ENCODE peak calls at places on chromosomes 3 and 15, in six cellular contexts. One of them, this sample, is unnamed.

GRCh38 chr3:77038468-77038927 is 1.4 kb upstream of the ROBO2 start:
- DNase-seq in NB4: peak
- DNase-seq in tibial nerve: peak
- DNase-seq in activated CD8-positive, alpha-beta memory T cell treated with anti-CD3 and anti-CD28 coated beads, Interleukin-2, amount 50 U/mL, for 48 hours: peak
- DNase-seq in stimulated activated CD4-positive, alpha-beta T cell treated with anti-CD3 and anti-CD28 coated beads, Interleukin-1b, Interleukin-23, amount 100 ng/mL, for 24 hours: peak
- DNase-seq in HS-27A: peak
- DNase-seq in this sample: no peak

GRCh38 chr3:63847718-63848450 is 15.7 kb downstream of the THOC7 start:
- DNase-seq in NB4: no peak
- DNase-seq in tibial nerve: no peak
- DNase-seq in activated CD8-positive, alpha-beta memory T cell treated with anti-CD3 and anti-CD28 coated beads, Interleukin-2, amount 50 U/mL, for 48 hours: no peak
- DNase-seq in stimulated activated CD4-positive, alpha-beta T cell treated with anti-CD3 and anti-CD28 coated beads, Interleukin-1b, Interleukin-23, amount 100 ng/mL, for 24 hours: no peak
- DNase-seq in HS-27A: no peak
- DNase-seq in this sample: no peak

GRCh38 chr15:69996321-69996720 is 101.4 kb downstream of the TLE3 start:
- DNase-seq in NB4: no peak
- DNase-seq in tibial nerve: no peak
- DNase-seq in activated CD8-positive, alpha-beta memory T cell treated with anti-CD3 and anti-CD28 coated beads, Interleukin-2, amount 50 U/mL, for 48 hours: no peak
- DNase-seq in stimulated activated CD4-positive, alpha-beta T cell treated with anti-CD3 and anti-CD28 coated beads, Interleukin-1b, Interleukin-23, amount 100 ng/mL, for 24 hours: no peak
- DNase-seq in HS-27A: no peak
- DNase-seq in this sample: no peak

GRCh38 chr15:94080416-94080815 is 150.9 kb upstream of the MCTP2 start:
- DNase-seq in NB4: peak
- DNase-seq in tibial nerve: peak
- DNase-seq in activated CD8-positive, alpha-beta memory T cell treated with anti-CD3 and anti-CD28 coated beads, Interleukin-2, amount 50 U/mL, for 48 hours: no peak
- DNase-seq in stimulated activated CD4-positive, alpha-beta T cell treated with anti-CD3 and anti-CD28 coated beads, Interleukin-1b, Interleukin-23, amount 100 ng/mL, for 24 hours: no peak
- DNase-seq in HS-27A: no peak
- DNase-seq in this sample: no peak

GRCh38 chr15:70430029-70430428 is 332.3 kb upstream of the TLE3 start:
- DNase-seq in NB4: peak
- DNase-seq in tibial nerve: no peak
- DNase-seq in activated CD8-positive, alpha-beta memory T cell treated with anti-CD3 and anti-CD28 coated beads, Interleukin-2, amount 50 U/mL, for 48 hours: no peak
- DNase-seq in stimulated activated CD4-positive, alpha-beta T cell treated with anti-CD3 and anti-CD28 coated beads, Interleukin-1b, Interleukin-23, amount 100 ng/mL, for 24 hours: no peak
- DNase-seq in HS-27A: peak
- DNase-seq in this sample: no peak

GRCh38 chr15:44535509-44536297 is 1.2 kb upstream of the EIF3J start:
- DNase-seq in NB4: peak
- DNase-seq in tibial nerve: no peak
- DNase-seq in activated CD8-positive, alpha-beta memory T cell treated with anti-CD3 and anti-CD28 coated beads, Interleukin-2, amount 50 U/mL, for 48 hours: no peak
- DNase-seq in stimulated activated CD4-positive, alpha-beta T cell treated with anti-CD3 and anti-CD28 coated beads, Interleukin-1b, Interleukin-23, amount 100 ng/mL, for 24 hours: no peak
- DNase-seq in HS-27A: no peak
- DNase-seq in this sample: no peak

GRCh38 chr15:28051920-28052633 is 47.0 kb downstream of the OCA2 start:
- DNase-seq in NB4: no peak
- DNase-seq in tibial nerve: no peak
- DNase-seq in activated CD8-positive, alpha-beta memory T cell treated with anti-CD3 and anti-CD28 coated beads, Interleukin-2, amount 50 U/mL, for 48 hours: no peak
- DNase-seq in stimulated activated CD4-positive, alpha-beta T cell treated with anti-CD3 and anti-CD28 coated beads, Interleukin-1b, Interleukin-23, amount 100 ng/mL, for 24 hours: no peak
- DNase-seq in HS-27A: no peak
- DNase-seq in this sample: no peak

GRCh38 chr3:184005981-184006507 is 11.6 kb downstream of the ABCC5 start:
- DNase-seq in NB4: peak
- DNase-seq in tibial nerve: no peak
- DNase-seq in activated CD8-positive, alpha-beta memory T cell treated with anti-CD3 and anti-CD28 coated beads, Interleukin-2, amount 50 U/mL, for 48 hours: no peak
- DNase-seq in stimulated activated CD4-positive, alpha-beta T cell treated with anti-CD3 and anti-CD28 coated beads, Interleukin-1b, Interleukin-23, amount 100 ng/mL, for 24 hours: no peak
- DNase-seq in HS-27A: no peak
- DNase-seq in this sample: no peak

GRCh38 chr3:111277226-111277625 is 205.6 kb downstream of the NECTIN3 start:
- DNase-seq in NB4: peak
- DNase-seq in tibial nerve: no peak
- DNase-seq in activated CD8-positive, alpha-beta memory T cell treated with anti-CD3 and anti-CD28 coated beads, Interleukin-2, amount 50 U/mL, for 48 hours: no peak
- DNase-seq in stimulated activated CD4-positive, alpha-beta T cell treated with anti-CD3 and anti-CD28 coated beads, Interleukin-1b, Interleukin-23, amount 100 ng/mL, for 24 hours: no peak
- DNase-seq in HS-27A: no peak
- DNase-seq in this sample: no peak

GRCh38 chr3:67311440-67311839 is 313.3 kb downstream of the KBTBD8 start:
- DNase-seq in NB4: no peak
- DNase-seq in tibial nerve: no peak
- DNase-seq in activated CD8-positive, alpha-beta memory T cell treated with anti-CD3 and anti-CD28 coated beads, Interleukin-2, amount 50 U/mL, for 48 hours: no peak
- DNase-seq in stimulated activated CD4-positive, alpha-beta T cell treated with anti-CD3 and anti-CD28 coated beads, Interleukin-1b, Interleukin-23, amount 100 ng/mL, for 24 hours: no peak
- DNase-seq in HS-27A: no peak
- DNase-seq in this sample: no peak

GRCh38 chr3:29972594-29972993 is 633.8 kb upstream of the TGFBR2 start:
- DNase-seq in NB4: no peak
- DNase-seq in tibial nerve: no peak
- DNase-seq in activated CD8-positive, alpha-beta memory T cell treated with anti-CD3 and anti-CD28 coated beads, Interleukin-2, amount 50 U/mL, for 48 hours: no peak
- DNase-seq in stimulated activated CD4-positive, alpha-beta T cell treated with anti-CD3 and anti-CD28 coated beads, Interleukin-1b, Interleukin-23, amount 100 ng/mL, for 24 hours: no peak
- DNase-seq in HS-27A: no peak
- DNase-seq in this sample: no peak

GRCh38 chr3:85533586-85533985 is 574.8 kb downstream of the CADM2 start:
- DNase-seq in NB4: no peak
- DNase-seq in tibial nerve: no peak
- DNase-seq in activated CD8-positive, alpha-beta memory T cell treated with anti-CD3 and anti-CD28 coated beads, Interleukin-2, amount 50 U/mL, for 48 hours: no peak
- DNase-seq in stimulated activated CD4-positive, alpha-beta T cell treated with anti-CD3 and anti-CD28 coated beads, Interleukin-1b, Interleukin-23, amount 100 ng/mL, for 24 hours: no peak
- DNase-seq in HS-27A: no peak
- DNase-seq in this sample: no peak

GRCh38 chr3:159964166-159964973 is 24.3 kb upstream of the IL12A start:
- DNase-seq in NB4: no peak
- DNase-seq in tibial nerve: no peak
- DNase-seq in activated CD8-positive, alpha-beta memory T cell treated with anti-CD3 and anti-CD28 coated beads, Interleukin-2, amount 50 U/mL, for 48 hours: no peak
- DNase-seq in stimulated activated CD4-positive, alpha-beta T cell treated with anti-CD3 and anti-CD28 coated beads, Interleukin-1b, Interleukin-23, amount 100 ng/mL, for 24 hours: no peak
- DNase-seq in HS-27A: peak
- DNase-seq in this sample: no peak

GRCh38 chr15:64426845-64427465 is 33.4 kb upstream of the ZNF609 start:
- DNase-seq in NB4: peak
- DNase-seq in tibial nerve: no peak
- DNase-seq in activated CD8-positive, alpha-beta memory T cell treated with anti-CD3 and anti-CD28 coated beads, Interleukin-2, amount 50 U/mL, for 48 hours: no peak
- DNase-seq in stimulated activated CD4-positive, alpha-beta T cell treated with anti-CD3 and anti-CD28 coated beads, Interleukin-1b, Interleukin-23, amount 100 ng/mL, for 24 hours: no peak
- DNase-seq in HS-27A: no peak
- DNase-seq in this sample: no peak

GRCh38 chr3:124295358-124295757 is 303.4 kb upstream of the ROPN1 start:
- DNase-seq in NB4: no peak
- DNase-seq in tibial nerve: no peak
- DNase-seq in activated CD8-positive, alpha-beta memory T cell treated with anti-CD3 and anti-CD28 coated beads, Interleukin-2, amount 50 U/mL, for 48 hours: no peak
- DNase-seq in stimulated activated CD4-positive, alpha-beta T cell treated with anti-CD3 and anti-CD28 coated beads, Interleukin-1b, Interleukin-23, amount 100 ng/mL, for 24 hours: no peak
- DNase-seq in HS-27A: no peak
- DNase-seq in this sample: no peak

GRCh38 chr15:89383635-89384604 is 49.3 kb upstream of the POLG start:
- DNase-seq in NB4: no peak
- DNase-seq in tibial nerve: peak
- DNase-seq in activated CD8-positive, alpha-beta memory T cell treated with anti-CD3 and anti-CD28 coated beads, Interleukin-2, amount 50 U/mL, for 48 hours: no peak
- DNase-seq in stimulated activated CD4-positive, alpha-beta T cell treated with anti-CD3 and anti-CD28 coated beads, Interleukin-1b, Interleukin-23, amount 100 ng/mL, for 24 hours: no peak
- DNase-seq in HS-27A: peak
- DNase-seq in this sample: no peak

GRCh38 chr3:124850633-124851032 is 36.5 kb downstream of the ITGB5 start:
- DNase-seq in NB4: no peak
- DNase-seq in tibial nerve: no peak
- DNase-seq in activated CD8-positive, alpha-beta memory T cell treated with anti-CD3 and anti-CD28 coated beads, Interleukin-2, amount 50 U/mL, for 48 hours: no peak
- DNase-seq in stimulated activated CD4-positive, alpha-beta T cell treated with anti-CD3 and anti-CD28 coated beads, Interleukin-1b, Interleukin-23, amount 100 ng/mL, for 24 hours: no peak
- DNase-seq in HS-27A: no peak
- DNase-seq in this sample: no peak

GRCh38 chr3:135012101-135012500 is 217.0 kb downstream of the EPHB1 start:
- DNase-seq in NB4: no peak
- DNase-seq in tibial nerve: no peak
- DNase-seq in activated CD8-positive, alpha-beta memory T cell treated with anti-CD3 and anti-CD28 coated beads, Interleukin-2, amount 50 U/mL, for 48 hours: no peak
- DNase-seq in stimulated activated CD4-positive, alpha-beta T cell treated with anti-CD3 and anti-CD28 coated beads, Interleukin-1b, Interleukin-23, amount 100 ng/mL, for 24 hours: no peak
- DNase-seq in HS-27A: no peak
- DNase-seq in this sample: no peak

GRCh38 chr3:171606151-171606751 is 146.0 kb upstream of the TNIK start:
- DNase-seq in NB4: no peak
- DNase-seq in tibial nerve: no peak
- DNase-seq in activated CD8-positive, alpha-beta memory T cell treated with anti-CD3 and anti-CD28 coated beads, Interleukin-2, amount 50 U/mL, for 48 hours: no peak
- DNase-seq in stimulated activated CD4-positive, alpha-beta T cell treated with anti-CD3 and anti-CD28 coated beads, Interleukin-1b, Interleukin-23, amount 100 ng/mL, for 24 hours: no peak
- DNase-seq in HS-27A: no peak
- DNase-seq in this sample: no peak

GRCh38 chr3:88467191-88467590 is 317.4 kb downstream of the C3orf38 start:
- DNase-seq in NB4: no peak
- DNase-seq in tibial nerve: no peak
- DNase-seq in activated CD8-positive, alpha-beta memory T cell treated with anti-CD3 and anti-CD28 coated beads, Interleukin-2, amount 50 U/mL, for 48 hours: no peak
- DNase-seq in stimulated activated CD4-positive, alpha-beta T cell treated with anti-CD3 and anti-CD28 coated beads, Interleukin-1b, Interleukin-23, amount 100 ng/mL, for 24 hours: no peak
- DNase-seq in HS-27A: no peak
- DNase-seq in this sample: no peak

GRCh38 chr15:91861223-91861622 is 7.7 kb downstream of the SLCO3A1 start:
- DNase-seq in NB4: peak
- DNase-seq in tibial nerve: no peak
- DNase-seq in activated CD8-positive, alpha-beta memory T cell treated with anti-CD3 and anti-CD28 coated beads, Interleukin-2, amount 50 U/mL, for 48 hours: no peak
- DNase-seq in stimulated activated CD4-positive, alpha-beta T cell treated with anti-CD3 and anti-CD28 coated beads, Interleukin-1b, Interleukin-23, amount 100 ng/mL, for 24 hours: no peak
- DNase-seq in HS-27A: no peak
- DNase-seq in this sample: no peak

GRCh38 chr3:194003128-194004057 is 132.6 kb upstream of the HES1 start:
- DNase-seq in NB4: peak
- DNase-seq in tibial nerve: peak
- DNase-seq in activated CD8-positive, alpha-beta memory T cell treated with anti-CD3 and anti-CD28 coated beads, Interleukin-2, amount 50 U/mL, for 48 hours: peak
- DNase-seq in stimulated activated CD4-positive, alpha-beta T cell treated with anti-CD3 and anti-CD28 coated beads, Interleukin-1b, Interleukin-23, amount 100 ng/mL, for 24 hours: peak
- DNase-seq in HS-27A: peak
- DNase-seq in this sample: no peak

GRCh38 chr15:91769919-91770318 is 83.6 kb upstream of the SLCO3A1 start:
- DNase-seq in NB4: no peak
- DNase-seq in tibial nerve: no peak
- DNase-seq in activated CD8-positive, alpha-beta memory T cell treated with anti-CD3 and anti-CD28 coated beads, Interleukin-2, amount 50 U/mL, for 48 hours: no peak
- DNase-seq in stimulated activated CD4-positive, alpha-beta T cell treated with anti-CD3 and anti-CD28 coated beads, Interleukin-1b, Interleukin-23, amount 100 ng/mL, for 24 hours: no peak
- DNase-seq in HS-27A: no peak
- DNase-seq in this sample: no peak

GRCh38 chr3:187989458-187990153 is 164.4 kb upstream of the LPP start:
- DNase-seq in NB4: no peak
- DNase-seq in tibial nerve: no peak
- DNase-seq in activated CD8-positive, alpha-beta memory T cell treated with anti-CD3 and anti-CD28 coated beads, Interleukin-2, amount 50 U/mL, for 48 hours: no peak
- DNase-seq in stimulated activated CD4-positive, alpha-beta T cell treated with anti-CD3 and anti-CD28 coated beads, Interleukin-1b, Interleukin-23, amount 100 ng/mL, for 24 hours: no peak
- DNase-seq in HS-27A: no peak
- DNase-seq in this sample: no peak

GRCh38 chr3:14403636-14404395 is 1.4 kb downstream of the SLC6A6 start:
- DNase-seq in NB4: peak
- DNase-seq in tibial nerve: no peak
- DNase-seq in activated CD8-positive, alpha-beta memory T cell treated with anti-CD3 and anti-CD28 coated beads, Interleukin-2, amount 50 U/mL, for 48 hours: no peak
- DNase-seq in stimulated activated CD4-positive, alpha-beta T cell treated with anti-CD3 and anti-CD28 coated beads, Interleukin-1b, Interleukin-23, amount 100 ng/mL, for 24 hours: no peak
- DNase-seq in HS-27A: no peak
- DNase-seq in this sample: no peak

This sample was measured in T follicular helper cell.